ENCODE peak calls at places on chromosomes 6 and 20, in eight cellular contexts. V is T-cell; J is stimulated activated CD8-positive, alpha-beta memory T cell treated with anti-CD3 and anti-CD28 coated beads, Interleukin-12 subunit alpha, Interleukin-12 subunit beta, amount 100 ng/mL, for 4 hours; M is MM.1S; E is stimulated activated CD4-positive, alpha-beta T cell treated with anti-CD3 and anti-CD28 coated beads, Interleukin-15, amount 100 ng/mL, for 24 hours; N is pons; A is activated CD4-positive, alpha-beta T cell treated with anti-CD3 and anti-CD28 coated beads for 1 hour; W is DMS53. S is an unnamed sample.

GRCh38 chr20:35768731-35769664 is 2.8 kb upstream of the PHF20 start:
- DNase-seq in V (peak), J (no peak), M (no peak), E (peak), N (peak), A (no peak), W (peak), S (no peak)

GRCh38 chr6:122645256-122645655 is 35.1 kb downstream of the PKIB start:
- DNase-seq in V (no peak), J (no peak), M (no peak), E (no peak), N (no peak), A (no peak), W (no peak), S (no peak)

GRCh38 chr20:34108616-34109174 is 3.3 kb downstream of the EIF2S2 start:
- DNase-seq in V (no peak), J (no peak), M (no peak), E (no peak), N (no peak), A (no peak), W (no peak), S (no peak)

GRCh38 chr20:56373942-56374341 is 15.2 kb downstream of the FAM210B start:
- DNase-seq in V (no peak), J (no peak), M (no peak), E (no peak), N (no peak), A (no peak), W (peak), S (no peak)

GRCh38 chr20:9079038-9079731 is 10.3 kb downstream of the PLCB4 start:
- DNase-seq in V (no peak), J (no peak), M (no peak), E (no peak), N (no peak), A (no peak), W (peak), S (no peak)

GRCh38 chr20:22921595-22922421 is 113.3 kb upstream of the SSTR4 start:
- DNase-seq in V (no peak), J (no peak), M (no peak), E (no peak), N (no peak), A (no peak), W (no peak), S (no peak)

GRCh38 chr20:15491564-15491963 is 1081.7 kb downstream of the KIF16B start:
- DNase-seq in V (no peak), J (no peak), M (no peak), E (no peak), N (no peak), A (no peak), W (peak), S (no peak)

GRCh38 chr20:3203315-3204123 is 963 bp downstream of the DDRGK1 start:
- DNase-seq in V (peak), J (no peak), M (peak), E (peak), N (no peak), A (no peak), W (peak), S (peak)

GRCh38 chr20:56316483-56316882 is 42.3 kb upstream of the FAM210B start:
- DNase-seq in V (no peak), J (no peak), M (no peak), E (no peak), N (no peak), A (no peak), W (no peak), S (no peak)

GRCh38 chr20:62376112-62377063 is 9.3 kb upstream of the LAMA5 start:
- DNase-seq in V (no peak), J (no peak), M (no peak), E (no peak), N (no peak), A (no peak), W (peak), S (no peak)

GRCh38 chr6:131890091-131890490 is 61.1 kb downstream of the CCN2 start:
- DNase-seq in V (no peak), J (no peak), M (no peak), E (no peak), N (no peak), A (no peak), W (peak), S (no peak)

GRCh38 chr6:46689657-46690056 is 2.0 kb downstream of the TDRD6 start:
- DNase-seq in V (no peak), J (no peak), M (no peak), E (no peak), N (no peak), A (no peak), W (no peak), S (no peak)

GRCh38 chr20:36312724-36313441 is 6.7 kb downstream of the DLGAP4 start:
- DNase-seq in V (no peak), J (no peak), M (no peak), E (no peak), N (no peak), A (no peak), W (no peak), S (no peak)

GRCh38 chr6:158083687-158084325 is 84.3 kb downstream of the SERAC1 start:
- DNase-seq in V (no peak), J (no peak), M (no peak), E (no peak), N (no peak), A (no peak), W (no peak), S (no peak)